ENCODE peak calls at places on chromosomes 12 and 14, in five cellular contexts. E is dorsolateral prefrontal cortex, B is cardiac muscle cell, O is osteoblast, I is activated B cell treated with CpG ODN at 0.5 μM for 24 hours. P is an unnamed sample.

GRCh38 chr12:98828802-98829600 is 183.9 kb downstream of the APAF1 start:
- DNase-seq in E (no peak), I (no peak), B (no peak), O (no peak), P (no peak)

GRCh38 chr12:116142936-116143882 is 134.3 kb downstream of the MED13L start:
- DNase-seq in O (no peak), E (no peak), B (no peak), I (no peak), P (no peak)

GRCh38 chr14:73662439-73663056 is 17.8 kb downstream of the DNAL1 start:
- DNase-seq in E (no peak), B (no peak), O (no peak), I (no peak), P (no peak)

GRCh38 chr14:104355949-104356737 is 217.8 kb downstream of the KIF26A start:
- DNase-seq in E (no peak), I (no peak), O (no peak), B (no peak), P (no peak)

GRCh38 chr12:47818701-47819543 is 781 bp downstream of the HDAC7 start:
- DNase-seq in O (peak), B (peak), E (peak), I (peak), P (peak)

GRCh38 chr12:95882080-95882479 is 23.3 kb downstream of the SNRPF start:
- DNase-seq in E (no peak), I (no peak), O (no peak), B (no peak), P (no peak)

GRCh38 chr14:50475460-50475859 is 56.9 kb downstream of the MAP4K5 start:
- DNase-seq in O (no peak), B (no peak), E (no peak), I (no peak), P (no peak)

GRCh38 chr12:31589582-31589895 is 1.4 kb downstream of the DENND5B start:
- DNase-seq in E (peak), B (peak), O (peak), I (no peak), P (no peak)

GRCh38 chr12:127810026-127810425 is 456.9 kb upstream of the TMEM132C start:
- DNase-seq in I (no peak), B (no peak), O (no peak), E (no peak), P (no peak)

GRCh38 chr12:111121840-111122239 is 201.5 kb upstream of the MYL2 start:
- DNase-seq in O (no peak), E (no peak), I (no peak), B (peak), P (no peak)

GRCh38 chr12:117986705-117987469 is 18.1 kb upstream of the KSR2 start:
- DNase-seq in I (no peak), E (no peak), B (no peak), O (peak), P (no peak)

GRCh38 chr14:103657466-103657865 is 28.5 kb downstream of the KLC1 start:
- DNase-seq in E (peak), I (no peak), B (no peak), O (peak), P (no peak)

GRCh38 chr12:42589465-42590323 is at the start of gene PRICKLE1:
- DNase-seq in B (peak), E (no peak), I (peak), O (peak), P (peak)

DNA sequence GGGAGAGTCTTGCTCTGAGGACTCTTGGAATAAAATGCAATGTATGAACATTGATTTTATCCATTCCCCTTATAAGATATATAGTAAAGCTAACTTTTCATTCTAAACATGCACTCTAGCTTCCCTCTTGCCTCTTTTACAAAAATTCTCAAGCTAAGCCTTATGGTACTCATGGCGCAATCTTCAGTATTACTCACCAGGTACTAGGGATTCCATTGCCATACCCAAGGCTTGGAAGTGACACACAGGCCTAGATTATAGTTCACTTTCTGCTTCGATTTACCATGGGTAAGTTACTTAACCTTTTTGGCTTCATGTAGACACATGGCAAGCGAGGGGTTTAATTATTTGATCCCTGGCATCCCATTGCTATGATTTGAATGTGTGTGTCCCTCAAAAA is 331.5 kb downstream of the LRIG3 start:
- DNase-seq in B (no peak), O (peak), E (no peak), I (no peak), P (no peak)
- TF ChIP-seq CTCF in B (no peak), O (no peak), E (no peak), I (no peak), P (no peak)

GRCh38 chr14:95345032-95345431 is 25.3 kb upstream of the CLMN start:
- DNase-seq in O (no peak), I (no peak), B (no peak), E (no peak), P (no peak)

GRCh38 chr14:95346266-95346665 is 26.6 kb upstream of the CLMN start:
- DNase-seq in I (no peak), E (no peak), O (no peak), B (no peak), P (no peak)

GRCh38 chr14:95348395-95349080 is 28.8 kb upstream of the CLMN start:
- DNase-seq in I (no peak), B (no peak), E (no peak), O (no peak), P (no peak)

GRCh38 chr14:95344536-95344935 is 24.8 kb upstream of the CLMN start:
- DNase-seq in E (no peak), B (no peak), I (no peak), O (no peak), P (no peak)

GRCh38 chr14:95346820-95347219 is 27.1 kb upstream of the CLMN start:
- DNase-seq in B (no peak), E (no peak), O (no peak), I (no peak), P (no peak)
- TF ChIP-seq CTCF in B (no peak), E (no peak), O (no peak), I (no peak), P (no peak)

DNA sequence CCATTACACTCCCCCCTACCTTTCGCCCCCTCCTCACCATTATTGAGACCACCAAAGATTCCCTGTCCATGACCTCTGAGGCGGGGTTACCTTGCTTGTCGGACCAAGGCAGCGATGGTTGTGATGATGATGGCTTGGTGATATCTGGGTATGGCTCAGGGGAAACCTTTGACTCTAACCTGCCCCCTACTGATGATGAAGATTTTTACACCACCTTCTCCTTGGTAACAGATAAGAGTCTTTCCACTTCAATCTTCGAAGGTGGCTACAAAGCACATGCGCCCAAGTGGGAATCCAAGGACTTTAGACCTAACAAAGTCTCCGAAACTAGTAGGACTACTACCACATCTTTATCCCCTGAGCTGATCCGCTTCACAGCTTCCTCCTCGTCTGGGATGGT is 350.2 kb downstream of the DIO2 start:
- DNase-seq in E (no peak), B (no peak), O (no peak), I (no peak), P (no peak)
- TF ChIP-seq CTCF in E (no peak), B (no peak), O (no peak), I (no peak), P (no peak)

GRCh38 chr14:99968931-99969330 is 96.3 kb upstream of the EVL start:
- DNase-seq in I (no peak), B (no peak), O (no peak), E (no peak), P (no peak)
- TF ChIP-seq CTCF in I (no peak), B (no peak), O (no peak), E (no peak), P (no peak)

DNA sequence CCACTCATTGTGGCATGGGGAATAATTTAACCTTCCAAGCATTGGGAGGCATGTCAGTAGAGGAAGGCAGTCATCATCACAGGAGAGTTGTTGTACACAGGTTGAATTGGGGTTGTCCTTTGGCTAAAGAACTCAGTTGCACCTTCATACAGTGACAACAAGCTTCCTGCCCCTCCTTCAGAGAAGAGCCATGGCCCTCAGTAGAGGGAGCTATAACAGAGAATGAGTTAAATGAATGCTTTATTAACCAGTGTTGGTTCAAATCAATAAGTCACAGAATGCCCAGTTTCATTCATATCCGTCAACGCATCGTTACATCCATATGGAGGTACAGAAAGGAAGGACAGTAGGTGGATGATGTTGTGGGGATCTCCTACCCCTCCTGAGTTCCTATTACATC is 4.8 kb downstream of the IFNG-AS1 start:
- DNase-seq in O (no peak), I (no peak), B (no peak), E (no peak), P (no peak)
- TF ChIP-seq CTCF in O (no peak), I (no peak), B (no peak), E (no peak), P (no peak)

DNA sequence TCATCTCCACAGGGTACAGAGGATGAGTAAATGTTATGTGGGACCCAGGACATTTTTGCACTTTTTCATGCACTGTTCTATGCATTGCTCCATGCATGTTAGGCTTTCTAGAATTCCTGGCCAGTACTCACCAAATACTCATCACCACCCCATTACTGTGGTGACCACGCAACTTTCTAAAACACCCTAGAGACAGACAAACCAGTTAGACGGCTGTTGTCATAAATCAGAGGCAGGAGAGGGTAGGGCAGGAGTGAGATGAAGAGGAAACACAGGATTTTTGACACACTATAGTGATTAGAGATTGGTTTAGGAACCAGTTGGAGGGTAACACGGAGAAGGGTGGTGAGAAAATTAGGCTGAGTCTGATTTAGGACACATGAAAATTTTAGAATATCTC is 59.3 kb downstream of the IFNG start:
- DNase-seq in E (no peak), B (no peak), O (no peak), I (no peak), P (no peak)
- TF ChIP-seq CTCF in E (no peak), B (no peak), O (no peak), I (no peak), P (no peak)

GRCh38 chr12:71754461-71755145 is at the start of gene RAB21:
- DNase-seq in B (peak), E (peak), O (peak), I (peak), P (peak)
- TF ChIP-seq CTCF in B (peak), E (peak), O (peak), I (no peak), P (peak)

GRCh38 chr12:46005823-46006222 is 15.4 kb upstream of the SCAF11 start:
- DNase-seq in O (no peak), E (no peak), I (no peak), B (no peak), P (no peak)

GRCh38 chr12:46004715-46005114 is 14.3 kb upstream of the SCAF11 start:
- DNase-seq in E (no peak), B (no peak), O (no peak), I (no peak), P (no peak)

DNA sequence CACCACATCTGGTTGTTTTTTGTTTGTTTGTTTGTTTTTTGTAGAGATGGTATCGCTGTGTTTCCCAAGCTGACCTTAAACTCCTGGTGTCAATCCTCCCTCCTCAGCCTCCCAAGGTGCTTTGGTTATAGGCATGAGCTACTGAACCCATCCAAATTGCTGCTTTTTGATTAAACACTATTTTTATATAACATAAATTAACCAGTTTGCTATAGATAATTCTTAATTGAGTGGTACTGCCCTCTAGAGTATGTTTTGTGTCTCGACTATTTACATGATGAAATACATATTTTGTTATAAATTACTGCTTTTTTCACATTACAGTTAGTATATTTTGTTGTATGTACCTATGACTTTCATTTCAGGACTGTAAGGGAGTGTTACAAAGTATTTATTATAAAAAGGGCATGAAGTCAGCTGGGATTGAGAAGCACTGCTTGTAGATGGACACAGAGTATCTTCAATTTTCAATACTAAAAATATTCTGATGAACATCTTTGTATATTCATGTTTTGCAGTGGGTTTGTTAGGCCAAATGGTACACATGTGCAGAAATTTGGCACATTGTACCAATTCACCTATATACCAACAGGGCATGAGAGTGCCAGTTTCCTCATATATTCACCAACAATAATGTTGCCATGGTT is 14.9 kb upstream of the SCAF11 start:
- DNase-seq in O (peak), I (no peak), B (no peak), E (no peak), P (no peak)
- TF ChIP-seq CTCF in O (peak), I (no peak), B (peak), E (peak), P (no peak)

P was measured in progenitor cell of endocrine pancreas.